ENCODE peak calls at places on chromosomes 1 and 21, in four cellular contexts. S is IMR-90, H is HepG2, L is GM12878. Y is an unnamed sample.

GRCh38 chr1:33045814-33046213 is 9.1 kb upstream of the AK2 start:
- DNase-seq in S (peak), H (no peak), L (no peak), Y (no peak)

GRCh38 chr1:17437260-17438175 is 2.0 kb downstream of the RCC2 start:
- DNase-seq in S (peak), H (no peak), L (no peak), Y (peak)

GRCh38 chr1:59595774-59596173 is 219.0 kb upstream of the HOOK1 start:
- DNase-seq in S (peak), H (no peak), L (no peak), Y (no peak)

GRCh38 chr1:59765036-59765730 is 49.6 kb upstream of the HOOK1 start:
- DNase-seq in S (no peak), H (no peak), L (no peak), Y (no peak)

GRCh38 chr1:26340047-26340481 is 13.9 kb downstream of the CRYBG2 start:
- DNase-seq in S (no peak), H (no peak), L (no peak), Y (no peak)

GRCh38 chr1:62295921-62296451 is 23.2 kb downstream of the KANK4 start:
- DNase-seq in S (peak), H (no peak), L (peak), Y (no peak)

GRCh38 chr1:36517415-36517814 is 34.7 kb upstream of the CSF3R start:
- DNase-seq in S (no peak), H (no peak), L (no peak), Y (peak)

GRCh38 chr1:59985901-59986735 is 59.5 kb upstream of the CYP2J2 start:
- DNase-seq in S (no peak), H (no peak), L (no peak), Y (no peak)

GRCh38 chr1:2255420-2256369 is 27.6 kb downstream of the SKI start:
- DNase-seq in S (peak), H (peak), L (peak), Y (no peak)

GRCh38 chr1:15287035-15287434 is 40.0 kb downstream of the FHAD1 start:
- DNase-seq in S (no peak), H (no peak), L (no peak), Y (no peak)

GRCh38 chr1:5927506-5928370 is 64.5 kb downstream of the NPHP4 start:
- DNase-seq in S (no peak), H (no peak), L (no peak), Y (no peak)

GRCh38 chr1:69991644-69992043 is 213.7 kb downstream of the LRRC40 start:
- DNase-seq in S (peak), H (no peak), L (no peak), Y (no peak)

GRCh38 chr1:30715216-30715615 is 8.2 kb downstream of the MATN1 start:
- DNase-seq in S (no peak), H (no peak), L (no peak), Y (no peak)

GRCh38 chr1:172172267-172172880 is 248.1 kb upstream of the C1orf105 start:
- DNase-seq in S (peak), H (no peak), L (no peak), Y (no peak)

GRCh38 chr1:29804181-29804899 is 568.0 kb downstream of the PTPRU start:
- DNase-seq in S (no peak), H (no peak), L (no peak), Y (no peak)

GRCh38 chr1:105591681-105592080 is 1464.8 kb upstream of the PRMT6 start:
- DNase-seq in S (no peak), H (no peak), L (no peak), Y (no peak)

GRCh38 chr1:41566969-41567368 is 82.5 kb upstream of the EDN2 start:
- DNase-seq in S (no peak), H (no peak), L (no peak), Y (no peak)

GRCh38 chr1:221089273-221089672 is 210.0 kb downstream of the HLX start:
- DNase-seq in S (peak), H (no peak), L (no peak), Y (no peak)

DNA sequence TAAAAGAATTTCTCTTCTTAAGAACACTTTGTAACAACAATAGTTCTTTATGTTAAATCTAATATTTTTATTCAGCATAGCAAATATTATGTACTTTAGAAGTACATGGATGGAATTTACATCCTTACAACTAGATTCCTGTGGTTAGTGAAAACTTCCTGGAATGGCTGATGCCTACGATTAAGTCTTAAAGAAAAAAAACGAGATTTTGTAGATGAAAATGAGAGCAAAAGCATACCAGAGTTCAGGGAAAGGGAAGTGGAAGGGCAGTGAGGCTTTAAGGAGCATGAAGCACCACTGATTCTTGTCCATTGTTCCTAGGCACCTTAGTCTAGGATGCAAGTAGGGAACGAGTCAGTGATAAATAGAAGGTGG is 26.7 kb downstream of the CFH start:
- DNase-seq in S (peak), H (no peak), L (no peak), Y (no peak)
- TF ChIP-seq CEBPB in S (no peak), H (no peak), L (no peak), Y (no peak)

GRCh38 chr1:46248122-46248920 is 758 bp downstream of the RAD54L start:
- DNase-seq in S (no peak), H (peak), L (no peak), Y (peak)
- TF ChIP-seq MXI1 in S (no peak), H (no peak), L (no peak), Y (no peak)

DNA sequence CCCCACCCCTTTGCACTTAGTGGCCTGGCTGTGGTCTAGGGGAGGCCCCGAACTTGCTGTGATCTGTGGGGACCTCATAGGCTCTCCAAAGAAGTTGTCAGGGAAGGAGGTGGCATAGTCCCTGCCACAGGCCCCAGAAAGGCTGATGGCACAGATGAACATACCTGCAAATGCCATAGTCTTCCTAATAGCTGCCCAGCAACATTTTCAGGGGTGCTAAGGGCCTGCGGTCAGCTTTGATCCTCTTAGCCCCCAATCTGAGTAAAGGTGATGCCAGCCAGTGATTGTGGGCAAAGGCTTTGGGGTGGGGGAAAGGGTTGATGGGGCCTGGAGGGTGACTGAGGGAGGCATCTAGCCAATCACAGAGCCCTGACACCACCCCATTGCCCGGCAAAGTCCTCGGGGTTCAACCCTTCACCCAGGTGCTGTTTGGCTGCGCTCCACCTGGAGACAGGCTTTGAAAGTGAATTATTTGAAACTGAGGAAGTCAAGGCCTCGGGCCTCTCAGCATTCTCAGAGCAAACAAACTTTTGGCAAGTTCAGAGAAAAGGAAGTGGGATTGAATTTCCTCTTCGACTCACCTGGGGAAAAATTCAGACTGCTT is 35.8 kb downstream of the PAX7 start:
- DNase-seq in S (no peak), H (no peak), L (no peak), Y (no peak)
- TF ChIP-seq CEBPB in S (no peak), H (no peak), L (no peak), Y (no peak)

GRCh38 chr1:109634292-109634691 is 14.7 kb downstream of the AMPD2 start:
- DNase-seq in S (no peak), H (no peak), L (no peak), Y (no peak)

GRCh38 chr1:109636201-109636952 is 16.7 kb downstream of the AMPD2 start:
- DNase-seq in S (peak), H (peak), L (no peak), Y (peak)

GRCh38 chr1:109635862-109636200 is 16.2 kb downstream of the AMPD2 start:
- DNase-seq in S (no peak), H (no peak), L (no peak), Y (no peak)

GRCh38 chr1:109632671-109633346 is 13.2 kb downstream of the AMPD2 start:
- DNase-seq in S (no peak), H (no peak), L (no peak), Y (no peak)

GRCh38 chr1:109634771-109635750 is 15.4 kb downstream of the AMPD2 start:
- DNase-seq in S (no peak), H (no peak), L (no peak), Y (no peak)
- TF ChIP-seq MXI1 in S (no peak), H (no peak), L (no peak), Y (no peak)

DNA sequence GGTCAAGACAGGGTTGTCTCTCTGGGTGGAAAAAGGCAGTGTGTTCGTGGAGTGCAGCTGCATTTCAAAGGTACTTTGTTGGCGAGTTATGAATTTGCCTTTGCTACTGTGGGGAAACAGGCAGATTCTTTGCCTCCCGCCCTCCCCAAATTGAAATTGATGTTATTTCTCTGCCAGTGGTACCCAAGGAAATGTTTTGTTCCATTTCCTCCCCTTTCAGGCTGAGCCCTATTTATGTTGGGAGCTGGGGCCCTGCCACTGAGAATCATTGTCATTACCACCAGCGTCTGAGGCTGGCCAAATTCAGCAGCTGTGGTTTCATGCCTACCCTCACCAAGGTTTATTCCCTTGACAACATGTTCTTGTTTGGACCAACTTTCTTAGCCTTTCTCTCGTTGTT is 48.5 kb upstream of the OLIG2 start:
- DNase-seq in S (no peak), H (no peak), L (no peak), Y (no peak)
- TF ChIP-seq CEBPB in S (no peak), H (no peak), L (no peak), Y (no peak)

DNA sequence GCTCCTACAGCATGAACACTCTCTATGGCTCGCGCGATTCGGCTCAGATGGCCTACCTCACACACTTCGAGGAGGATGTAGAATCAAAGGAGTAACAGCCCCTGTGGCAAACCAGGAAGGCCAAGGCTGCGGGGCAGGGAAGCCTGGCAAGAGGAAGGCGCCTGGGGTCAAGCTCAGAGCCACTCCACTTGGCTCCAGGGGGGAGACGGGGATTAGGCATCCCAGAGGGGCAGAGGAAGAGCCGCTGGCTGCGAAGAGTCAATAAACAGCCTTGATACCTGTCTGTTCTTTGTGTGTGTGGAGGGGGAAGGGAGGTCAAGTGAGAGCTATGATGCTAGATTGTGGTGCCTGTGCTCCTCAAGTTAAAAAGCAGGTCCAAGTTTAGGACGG is 5.7 kb downstream of the RNU5D-1 start:
- DNase-seq in S (no peak), H (no peak), L (no peak), Y (no peak)
- TF ChIP-seq MXI1 in S (no peak), H (no peak), L (no peak), Y (no peak)

GRCh38 chr1:201559679-201560162 is 20.8 kb downstream of the NAV1 start:
- DNase-seq in S (peak), H (peak), L (peak), Y (peak)
- TF ChIP-seq CEBPB in S (no peak), H (no peak), L (no peak), Y (no peak)